ENCODE peak calls at places on chromosomes 11 and 22, in six cellular contexts. One of them, this sample, is unnamed.

GRCh38 chr22:19554834-19555404 is 30.7 kb upstream of the CLDN5 start:
- DNase-seq in T-helper 9 cell: no peak
- DNase-seq in SW 1271: no peak
- DNase-seq in NB4: no peak
- DNase-seq in naive thymus-derived CD8-positive, alpha-beta T cell: no peak
- DNase-seq in islet precursor cell: peak
- DNase-seq in this sample: peak

GRCh38 chr11:58912124-58912523 is 27.2 kb upstream of the GLYATL1 start:
- DNase-seq in naive thymus-derived CD8-positive, alpha-beta T cell: no peak
- DNase-seq in islet precursor cell: no peak
- DNase-seq in NB4: no peak
- DNase-seq in T-helper 9 cell: no peak
- DNase-seq in SW 1271: no peak
- DNase-seq in this sample: no peak

GRCh38 chr11:42631223-42631843 is 680.5 kb upstream of the API5 start:
- DNase-seq in T-helper 9 cell: no peak
- DNase-seq in naive thymus-derived CD8-positive, alpha-beta T cell: no peak
- DNase-seq in NB4: peak
- DNase-seq in islet precursor cell: no peak
- DNase-seq in SW 1271: no peak
- DNase-seq in this sample: no peak

GRCh38 chr11:115170133-115170815 is 333.9 kb downstream of the CADM1 start:
- DNase-seq in islet precursor cell: peak
- DNase-seq in naive thymus-derived CD8-positive, alpha-beta T cell: no peak
- DNase-seq in NB4: peak
- DNase-seq in SW 1271: no peak
- DNase-seq in T-helper 9 cell: no peak
- DNase-seq in this sample: no peak

GRCh38 chr22:43066844-43067385 is 22.3 kb downstream of the TTLL1 start:
- DNase-seq in T-helper 9 cell: no peak
- DNase-seq in SW 1271: no peak
- DNase-seq in naive thymus-derived CD8-positive, alpha-beta T cell: no peak
- DNase-seq in NB4: no peak
- DNase-seq in islet precursor cell: peak
- DNase-seq in this sample: peak

GRCh38 chr11:132942611-132943324 is 589.5 kb downstream of the OPCML start:
- DNase-seq in NB4: no peak
- DNase-seq in SW 1271: no peak
- DNase-seq in naive thymus-derived CD8-positive, alpha-beta T cell: no peak
- DNase-seq in T-helper 9 cell: no peak
- DNase-seq in islet precursor cell: peak
- DNase-seq in this sample: peak

GRCh38 chr11:13116491-13116890 is 107.4 kb downstream of the RASSF10 start:
- DNase-seq in T-helper 9 cell: no peak
- DNase-seq in naive thymus-derived CD8-positive, alpha-beta T cell: no peak
- DNase-seq in SW 1271: no peak
- DNase-seq in islet precursor cell: no peak
- DNase-seq in NB4: no peak
- DNase-seq in this sample: no peak

GRCh38 chr11:61488651-61489291 is 19.8 kb upstream of the LRRC10B start:
- DNase-seq in NB4: peak
- DNase-seq in naive thymus-derived CD8-positive, alpha-beta T cell: no peak
- DNase-seq in SW 1271: no peak
- DNase-seq in T-helper 9 cell: no peak
- DNase-seq in islet precursor cell: peak
- DNase-seq in this sample: peak

GRCh38 chr22:42473484-42474193 is 41.4 kb upstream of the NFAM1 start:
- DNase-seq in NB4: peak
- DNase-seq in naive thymus-derived CD8-positive, alpha-beta T cell: no peak
- DNase-seq in islet precursor cell: no peak
- DNase-seq in T-helper 9 cell: no peak
- DNase-seq in SW 1271: no peak
- DNase-seq in this sample: no peak

GRCh38 chr11:46075928-46076327 is 45.3 kb downstream of the PHF21A start:
- DNase-seq in NB4: no peak
- DNase-seq in islet precursor cell: no peak
- DNase-seq in SW 1271: no peak
- DNase-seq in T-helper 9 cell: no peak
- DNase-seq in naive thymus-derived CD8-positive, alpha-beta T cell: no peak
- DNase-seq in this sample: no peak

GRCh38 chr11:1922411-1923113 is 3.1 kb downstream of the TNNT3 start:
- DNase-seq in naive thymus-derived CD8-positive, alpha-beta T cell: no peak
- DNase-seq in NB4: peak
- DNase-seq in islet precursor cell: peak
- DNase-seq in T-helper 9 cell: no peak
- DNase-seq in SW 1271: no peak
- DNase-seq in this sample: no peak

This sample was measured in ELF-1.